ENCODE peak calls at places on chromosomes 13 and 19, in six cellular contexts. One of them, this sample, is unnamed.

GRCh38 chr13:67080351-67080750 is 149.8 kb downstream of the PCDH9 start:
- DNase-seq in kidney glomerular epithelial cell: no peak
- DNase-seq in kidney epithelial cell: no peak
- DNase-seq in NCI-H2029: no peak
- DNase-seq in stimulated activated CD4-positive, alpha-beta T cell treated with anti-CD3 and anti-CD28 coated beads, Interleukin-4, amount 100 ng/mL, for 24 hours: no peak
- DNase-seq in non-pigmented ciliary epithelial cell: no peak
- DNase-seq in this sample: no peak

GRCh38 chr13:75607447-75607846 is 28.7 kb upstream of the LMO7 start:
- DNase-seq in kidney glomerular epithelial cell: no peak
- DNase-seq in kidney epithelial cell: no peak
- DNase-seq in NCI-H2029: no peak
- DNase-seq in stimulated activated CD4-positive, alpha-beta T cell treated with anti-CD3 and anti-CD28 coated beads, Interleukin-4, amount 100 ng/mL, for 24 hours: no peak
- DNase-seq in non-pigmented ciliary epithelial cell: no peak
- DNase-seq in this sample: no peak

GRCh38 chr19:43755256-43755801 is 567 bp upstream of the SMG9 start:
- DNase-seq in kidney glomerular epithelial cell: peak
- DNase-seq in kidney epithelial cell: no peak
- DNase-seq in NCI-H2029: peak
- DNase-seq in stimulated activated CD4-positive, alpha-beta T cell treated with anti-CD3 and anti-CD28 coated beads, Interleukin-4, amount 100 ng/mL, for 24 hours: peak
- DNase-seq in non-pigmented ciliary epithelial cell: no peak
- DNase-seq in this sample: peak

GRCh38 chr13:33489563-33489962 is 204.0 kb upstream of the STARD13 start:
- DNase-seq in kidney glomerular epithelial cell: no peak
- DNase-seq in kidney epithelial cell: no peak
- DNase-seq in NCI-H2029: no peak
- DNase-seq in stimulated activated CD4-positive, alpha-beta T cell treated with anti-CD3 and anti-CD28 coated beads, Interleukin-4, amount 100 ng/mL, for 24 hours: no peak
- DNase-seq in non-pigmented ciliary epithelial cell: no peak
- DNase-seq in this sample: no peak

GRCh38 chr19:23991170-23991569 is 76.5 kb downstream of the ZNF726 start:
- DNase-seq in kidney glomerular epithelial cell: no peak
- DNase-seq in kidney epithelial cell: peak
- DNase-seq in NCI-H2029: peak
- DNase-seq in stimulated activated CD4-positive, alpha-beta T cell treated with anti-CD3 and anti-CD28 coated beads, Interleukin-4, amount 100 ng/mL, for 24 hours: no peak
- DNase-seq in non-pigmented ciliary epithelial cell: peak
- DNase-seq in this sample: no peak

GRCh38 chr19:17855333-17856152 is 4.2 kb upstream of the RPL18A start:
- DNase-seq in kidney glomerular epithelial cell: peak
- DNase-seq in kidney epithelial cell: no peak
- DNase-seq in NCI-H2029: peak
- DNase-seq in stimulated activated CD4-positive, alpha-beta T cell treated with anti-CD3 and anti-CD28 coated beads, Interleukin-4, amount 100 ng/mL, for 24 hours: peak
- DNase-seq in non-pigmented ciliary epithelial cell: no peak
- DNase-seq in this sample: peak

GRCh38 chr13:28557725-28558124 is 62.8 kb upstream of the FLT1 start:
- DNase-seq in kidney glomerular epithelial cell: no peak
- DNase-seq in kidney epithelial cell: no peak
- DNase-seq in NCI-H2029: no peak
- DNase-seq in stimulated activated CD4-positive, alpha-beta T cell treated with anti-CD3 and anti-CD28 coated beads, Interleukin-4, amount 100 ng/mL, for 24 hours: no peak
- DNase-seq in non-pigmented ciliary epithelial cell: no peak
- DNase-seq in this sample: no peak

GRCh38 chr13:46668906-46669525 is 116.0 kb downstream of the LRCH1 start:
- DNase-seq in kidney glomerular epithelial cell: no peak
- DNase-seq in kidney epithelial cell: no peak
- DNase-seq in NCI-H2029: no peak
- DNase-seq in stimulated activated CD4-positive, alpha-beta T cell treated with anti-CD3 and anti-CD28 coated beads, Interleukin-4, amount 100 ng/mL, for 24 hours: no peak
- DNase-seq in non-pigmented ciliary epithelial cell: no peak
- DNase-seq in this sample: no peak

GRCh38 chr19:48696353-48697010 is 711 bp downstream of the FUT2 start:
- DNase-seq in kidney glomerular epithelial cell: no peak
- DNase-seq in kidney epithelial cell: no peak
- DNase-seq in NCI-H2029: no peak
- DNase-seq in stimulated activated CD4-positive, alpha-beta T cell treated with anti-CD3 and anti-CD28 coated beads, Interleukin-4, amount 100 ng/mL, for 24 hours: no peak
- DNase-seq in non-pigmented ciliary epithelial cell: no peak
- DNase-seq in this sample: no peak

GRCh38 chr19:1874554-1875185 is 10.6 kb downstream of the ABHD17A start:
- DNase-seq in kidney glomerular epithelial cell: peak
- DNase-seq in kidney epithelial cell: no peak
- DNase-seq in NCI-H2029: peak
- DNase-seq in stimulated activated CD4-positive, alpha-beta T cell treated with anti-CD3 and anti-CD28 coated beads, Interleukin-4, amount 100 ng/mL, for 24 hours: no peak
- DNase-seq in non-pigmented ciliary epithelial cell: no peak
- DNase-seq in this sample: no peak

GRCh38 chr13:38398810-38399493 is 49.3 kb downstream of the UFM1 start:
- DNase-seq in kidney glomerular epithelial cell: no peak
- DNase-seq in kidney epithelial cell: peak
- DNase-seq in NCI-H2029: no peak
- DNase-seq in stimulated activated CD4-positive, alpha-beta T cell treated with anti-CD3 and anti-CD28 coated beads, Interleukin-4, amount 100 ng/mL, for 24 hours: no peak
- DNase-seq in non-pigmented ciliary epithelial cell: peak
- DNase-seq in this sample: no peak

GRCh38 chr13:51154029-51154555 is 43.0 kb upstream of the C13orf42 start:
- DNase-seq in kidney glomerular epithelial cell: no peak
- DNase-seq in kidney epithelial cell: no peak
- DNase-seq in NCI-H2029: no peak
- DNase-seq in stimulated activated CD4-positive, alpha-beta T cell treated with anti-CD3 and anti-CD28 coated beads, Interleukin-4, amount 100 ng/mL, for 24 hours: no peak
- DNase-seq in non-pigmented ciliary epithelial cell: no peak
- DNase-seq in this sample: no peak

GRCh38 chr13:20429682-20430081 is 96.0 kb downstream of the CRYL1 start:
- DNase-seq in kidney glomerular epithelial cell: no peak
- DNase-seq in kidney epithelial cell: no peak
- DNase-seq in NCI-H2029: no peak
- DNase-seq in stimulated activated CD4-positive, alpha-beta T cell treated with anti-CD3 and anti-CD28 coated beads, Interleukin-4, amount 100 ng/mL, for 24 hours: no peak
- DNase-seq in non-pigmented ciliary epithelial cell: no peak
- DNase-seq in this sample: no peak

GRCh38 chr13:81017525-81018152 is 676.7 kb upstream of the SPRY2 start:
- DNase-seq in kidney glomerular epithelial cell: peak
- DNase-seq in kidney epithelial cell: peak
- DNase-seq in NCI-H2029: no peak
- DNase-seq in stimulated activated CD4-positive, alpha-beta T cell treated with anti-CD3 and anti-CD28 coated beads, Interleukin-4, amount 100 ng/mL, for 24 hours: no peak
- DNase-seq in non-pigmented ciliary epithelial cell: peak
- DNase-seq in this sample: peak

GRCh38 chr13:52001120-52001731 is 10.0 kb downstream of the ATP7B start:
- DNase-seq in kidney glomerular epithelial cell: peak
- DNase-seq in kidney epithelial cell: peak
- DNase-seq in NCI-H2029: no peak
- DNase-seq in stimulated activated CD4-positive, alpha-beta T cell treated with anti-CD3 and anti-CD28 coated beads, Interleukin-4, amount 100 ng/mL, for 24 hours: no peak
- DNase-seq in non-pigmented ciliary epithelial cell: peak
- DNase-seq in this sample: peak

GRCh38 chr13:72541674-72542073 is 185.8 kb downstream of the MZT1 start:
- DNase-seq in kidney glomerular epithelial cell: no peak
- DNase-seq in kidney epithelial cell: no peak
- DNase-seq in NCI-H2029: no peak
- DNase-seq in stimulated activated CD4-positive, alpha-beta T cell treated with anti-CD3 and anti-CD28 coated beads, Interleukin-4, amount 100 ng/mL, for 24 hours: no peak
- DNase-seq in non-pigmented ciliary epithelial cell: no peak
- DNase-seq in this sample: no peak

GRCh38 chr19:41754596-41754995 is 734 bp upstream of the CEACAM6 start:
- DNase-seq in kidney glomerular epithelial cell: no peak
- DNase-seq in kidney epithelial cell: no peak
- DNase-seq in NCI-H2029: no peak
- DNase-seq in stimulated activated CD4-positive, alpha-beta T cell treated with anti-CD3 and anti-CD28 coated beads, Interleukin-4, amount 100 ng/mL, for 24 hours: no peak
- DNase-seq in non-pigmented ciliary epithelial cell: no peak
- DNase-seq in this sample: no peak

GRCh38 chr13:102452831-102453230 is 51.0 kb upstream of the FGF14 start:
- DNase-seq in kidney glomerular epithelial cell: peak
- DNase-seq in kidney epithelial cell: peak
- DNase-seq in NCI-H2029: no peak
- DNase-seq in stimulated activated CD4-positive, alpha-beta T cell treated with anti-CD3 and anti-CD28 coated beads, Interleukin-4, amount 100 ng/mL, for 24 hours: no peak
- DNase-seq in non-pigmented ciliary epithelial cell: no peak
- DNase-seq in this sample: no peak

GRCh38 chr19:17902701-17903100 is 30.1 kb upstream of the CCDC124 start:
- DNase-seq in kidney glomerular epithelial cell: no peak
- DNase-seq in kidney epithelial cell: no peak
- DNase-seq in NCI-H2029: no peak
- DNase-seq in stimulated activated CD4-positive, alpha-beta T cell treated with anti-CD3 and anti-CD28 coated beads, Interleukin-4, amount 100 ng/mL, for 24 hours: no peak
- DNase-seq in non-pigmented ciliary epithelial cell: peak
- DNase-seq in this sample: no peak

GRCh38 chr13:53206455-53206854 is 177.8 kb downstream of the OLFM4 start:
- DNase-seq in kidney glomerular epithelial cell: no peak
- DNase-seq in kidney epithelial cell: no peak
- DNase-seq in NCI-H2029: no peak
- DNase-seq in stimulated activated CD4-positive, alpha-beta T cell treated with anti-CD3 and anti-CD28 coated beads, Interleukin-4, amount 100 ng/mL, for 24 hours: no peak
- DNase-seq in non-pigmented ciliary epithelial cell: no peak
- DNase-seq in this sample: no peak

GRCh38 chr13:111179908-111180756 is 65.0 kb downstream of the ARHGEF7 start:
- DNase-seq in kidney glomerular epithelial cell: no peak
- DNase-seq in kidney epithelial cell: no peak
- DNase-seq in NCI-H2029: no peak
- DNase-seq in stimulated activated CD4-positive, alpha-beta T cell treated with anti-CD3 and anti-CD28 coated beads, Interleukin-4, amount 100 ng/mL, for 24 hours: no peak
- DNase-seq in non-pigmented ciliary epithelial cell: no peak
- DNase-seq in this sample: no peak

This sample was measured in GM13977.